ENCODE peak calls at places on chromosome 17, in five cellular contexts. S is transverse colon; P is hepatocyte; Z is cardiac muscle cell; A is CD8-positive, alpha-beta T cell. U is an unnamed sample.

GRCh38 chr17:38861399-38861843 is 7.9 kb upstream of the RPL23 start:
- DNase-seq in P (no peak), A (no peak), Z (no peak), S (no peak), U (no peak)

GRCh38 chr17:60524463-60525346 is 1.3 kb downstream of the APPBP2 start:
- DNase-seq in S (no peak), A (no peak), P (peak; percentile 13), Z (peak; percentile 3), U (no peak)

GRCh38 chr17:78986048-78986648 is 6.4 kb upstream of the LGALS3BP start:
- DNase-seq in A (no peak), Z (no peak), S (peak; percentile 53), P (peak; percentile 69), U (no peak)

GRCh38 chr17:15451681-15452080 is 15.7 kb downstream of the CDRT4 start:
- DNase-seq in P (no peak), S (no peak), Z (no peak), A (no peak), U (no peak)

GRCh38 chr17:27751622-27752490 is 48.5 kb downstream of the NOS2 start:
- DNase-seq in Z (no peak), A (no peak), P (no peak), S (no peak), U (no peak)

GRCh38 chr17:81387235-81388060 is 7.8 kb upstream of the BAHCC1 start:
- DNase-seq in S (peak; percentile 76), P (peak; percentile 80), Z (peak; percentile 71), A (no peak), U (no peak)

GRCh38 chr17:8801135-8801840 is 2.1 kb upstream of the MFSD6L start:
- DNase-seq in S (no peak), P (no peak), Z (no peak), A (no peak), U (no peak)

GRCh38 chr17:9306086-9306485 is 269.5 kb downstream of the STX8 start:
- DNase-seq in S (no peak), Z (no peak), P (no peak), A (no peak), U (no peak)

GRCh38 chr17:28975634-28976033 is 24.3 kb upstream of the PHF12 start:
- DNase-seq in P (no peak), S (no peak), A (no peak), Z (no peak), U (no peak)

GRCh38 chr17:32161506-32162365 is 19.4 kb downstream of the RHOT1 start:
- DNase-seq in S (peak; percentile 13), A (no peak), P (no peak), Z (no peak), U (no peak)
- H3K4me3 ChIP-seq in S (no peak overlapping the region), A (no peak overlapping the region), P (no peak overlapping the region), Z (no peak overlapping the region), U (no peak overlapping the region)

DNA sequence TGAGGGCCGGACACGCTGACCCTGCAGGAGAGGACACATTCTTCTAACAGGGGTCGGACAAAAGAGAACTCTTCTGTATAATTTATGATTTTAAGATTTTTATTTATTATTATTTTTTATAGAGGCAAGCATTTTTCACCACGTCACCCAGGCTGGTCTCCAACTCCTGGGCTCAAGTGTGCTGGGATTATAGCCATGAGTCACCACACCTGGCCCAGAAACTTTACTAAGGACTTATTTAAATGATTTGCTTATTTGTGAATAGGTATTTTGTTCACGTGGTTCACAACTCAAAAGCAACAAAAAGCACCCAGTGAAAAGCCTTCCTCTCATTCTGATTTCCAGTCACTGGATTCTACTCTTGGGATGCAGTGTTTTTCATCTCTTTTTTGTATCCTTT is 2.3 kb upstream of the SERPINF1 start:
- DNase-seq in Z (no peak), P (no peak), A (no peak), S (no peak), U (no peak)
- H3K27ac ChIP-seq in Z (no peak overlapping the region), P (no peak overlapping the region), A (no peak overlapping the region), S (no peak overlapping the region), U (no peak overlapping the region)

GRCh38 chr17:42720996-42721583 is 23.8 kb downstream of the EZH1 start:
- DNase-seq in Z (peak; percentile 80), P (peak; percentile 87), S (no peak), A (no peak), U (no peak)
- TF ChIP-seq CTCF in Z (peak; percentile 66), P (peak; percentile 81), S (peak; percentile 57), A (peak; percentile 66), U (peak; percentile 82)

DNA sequence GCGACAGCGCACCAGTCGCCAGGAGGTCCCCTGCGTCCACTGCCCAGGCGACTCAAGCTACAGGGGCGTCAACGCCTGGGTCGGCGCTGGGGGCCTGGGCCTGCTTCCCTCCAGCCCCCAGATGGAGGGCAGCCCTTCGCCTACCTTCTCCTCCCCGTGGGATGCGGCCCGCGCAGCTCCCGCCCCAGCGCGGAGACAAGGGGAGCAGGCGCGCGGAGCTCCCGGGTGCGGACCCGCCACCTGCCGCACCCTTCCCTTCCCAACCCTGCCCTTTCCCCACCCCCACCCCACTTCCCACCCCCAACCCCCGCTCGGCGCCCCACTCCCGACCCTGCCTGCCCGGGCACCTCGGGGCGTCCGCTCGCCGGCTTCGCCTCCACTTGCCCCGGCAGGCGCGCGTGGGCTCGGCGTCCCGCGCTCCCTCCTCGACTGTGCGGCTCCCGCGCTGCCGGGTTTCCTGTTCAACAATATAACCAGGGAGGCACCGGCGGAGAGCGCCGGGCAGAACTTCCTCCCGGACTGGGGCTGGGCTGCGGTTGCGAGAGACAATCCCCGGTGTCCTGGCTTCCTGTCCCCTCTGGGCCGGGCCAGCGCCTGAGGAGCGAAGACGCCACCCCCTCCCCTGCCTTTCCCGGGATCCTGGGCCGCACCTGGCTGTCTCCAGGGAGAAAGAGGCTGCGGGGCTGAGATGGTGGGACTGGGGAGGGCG is at the start of gene ARHGAP27:
- DNase-seq in S (peak; percentile 82), P (peak; percentile 50), A (no peak), Z (peak; percentile 30), U (peak; percentile 25)
- H3K4me3 ChIP-seq in S (peak within 1 kb of the TSS; percentile 58), P (peak within 1 kb of the TSS; percentile 32), A (peak within 1 kb of the TSS; percentile 50), Z (peak within 1 kb of the TSS; percentile 42), U (peak within 1 kb of the TSS; percentile 43)

GRCh38 chr17:37446027-37446426 is 39.3 kb downstream of the TADA2A start:
- DNase-seq in S (no peak), Z (no peak), P (no peak), A (no peak), U (no peak)

GRCh38 chr17:37438141-37438540 is 31.5 kb downstream of the TADA2A start:
- DNase-seq in A (no peak), S (no peak), Z (no peak), P (no peak), U (no peak)

DNA sequence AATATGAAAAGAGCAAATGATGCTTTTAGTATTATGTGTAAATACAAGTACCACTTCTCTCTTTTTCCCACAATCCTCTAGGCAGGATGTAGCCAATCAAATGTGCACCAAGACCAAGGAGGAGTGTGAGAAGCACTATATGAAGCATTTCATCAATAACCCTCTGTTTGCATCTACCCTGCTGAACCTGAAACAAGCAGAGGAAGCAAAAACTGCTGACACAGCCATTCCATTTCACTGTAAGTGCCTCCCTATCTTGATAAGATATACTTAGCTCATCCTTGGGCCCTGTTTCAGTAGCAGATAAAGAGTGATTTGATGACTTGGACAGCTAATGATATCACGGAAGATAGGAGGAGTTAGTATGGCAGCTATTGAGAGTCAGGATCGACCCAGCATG is 33.7 kb downstream of the TADA2A start:
- DNase-seq in Z (no peak), S (no peak), A (no peak), P (no peak), U (no peak)
- H3K27ac ChIP-seq in Z (no peak overlapping the region), S (no peak overlapping the region), A (no peak overlapping the region), P (no peak overlapping the region), U (no peak overlapping the region)

GRCh38 chr17:5793157-5793556 is 208.8 kb upstream of the NLRP1 start:
- DNase-seq in P (no peak), Z (no peak), A (no peak), S (no peak), U (no peak)
- TF ChIP-seq CTCF in P (no peak), Z (no peak), A (no peak), S (no peak), U (no peak)